ENCODE peak calls at places on chromosomes 2 and 18, in seven cellular contexts. Q is upper lobe of left lung, G is HCT116, M is transverse colon, C is prostate gland, L is Panc1, Y is spleen. S is an unnamed sample. For H3K27me3, the result is how much of the 10 kb centered on the place peaks cover.

GRCh38 chr2:107669335-107669734 is 157.4 kb upstream of the RGPD4 start:
- DNase-seq in Q (no peak), G (no peak), M (no peak), C (no peak), L (no peak), Y (no peak), S (no peak)

GRCh38 chr18:13202571-13202970 is 16.0 kb upstream of the LDLRAD4 start:
- DNase-seq in Q (no peak), G (no peak), M (no peak), C (no peak), L (no peak), Y (no peak), S (no peak)

GRCh38 chr2:170530803-170531564 is 184.2 kb upstream of the SP5 start:
- DNase-seq in Q (peak), G (no peak), M (no peak), C (no peak), L (no peak), Y (no peak), S (no peak)

GRCh38 chr2:237998530-237998929 is 31.7 kb downstream of the UBE2F start:
- DNase-seq in Q (no peak), G (no peak), M (no peak), C (no peak), L (no peak), Y (no peak), S (no peak)

GRCh38 chr2:5788447-5788846 is 96.3 kb downstream of the SOX11 start:
- DNase-seq in Q (no peak), G (no peak), M (no peak), C (no peak), L (no peak), Y (no peak), S (no peak)

GRCh38 chr2:62029910-62030309 is 124.4 kb downstream of the COMMD1 start:
- DNase-seq in Q (no peak), G (no peak), M (no peak), C (no peak), L (no peak), Y (no peak), S (no peak)

GRCh38 chr2:6810961-6811360 is 54.7 kb downstream of the CMPK2 start:
- DNase-seq in Q (no peak), G (no peak), M (no peak), C (no peak), L (no peak), Y (no peak), S (no peak)

GRCh38 chr2:180927030-180927686 is 53.2 kb upstream of the UBE2E3 start:
- DNase-seq in Q (no peak), G (no peak), M (no peak), C (no peak), L (no peak), Y (no peak), S (no peak)

GRCh38 chr2:126886201-126886905 is 12.3 kb upstream of the TEX51 start:
- DNase-seq in Q (peak), G (peak), M (peak), C (no peak), L (peak), Y (peak), S (no peak)

GRCh38 chr2:111715987-111716900 is 167.7 kb downstream of the ANAPC1 start:
- DNase-seq in Q (no peak), G (no peak), M (no peak), C (no peak), L (no peak), Y (peak), S (peak)

GRCh38 chr18:60295776-60296175 is 76.8 kb downstream of the MC4R start:
- DNase-seq in Q (peak), G (no peak), M (no peak), C (no peak), L (no peak), Y (no peak), S (no peak)

GRCh38 chr2:131058905-131059304 is 34.4 kb downstream of the FAM168B start:
- DNase-seq in Q (no peak), G (no peak), M (no peak), C (no peak), L (no peak), Y (no peak), S (no peak)

GRCh38 chr2:224561234-224562005 is 23.7 kb downstream of the CUL3 start:
- DNase-seq in Q (no peak), G (no peak), M (no peak), C (no peak), L (no peak), Y (no peak), S (no peak)

GRCh38 chr18:23340661-23341060 is 112.4 kb upstream of the RIOK3 start:
- DNase-seq in Q (no peak), G (no peak), M (no peak), C (no peak), L (no peak), Y (no peak), S (no peak)

DNA sequence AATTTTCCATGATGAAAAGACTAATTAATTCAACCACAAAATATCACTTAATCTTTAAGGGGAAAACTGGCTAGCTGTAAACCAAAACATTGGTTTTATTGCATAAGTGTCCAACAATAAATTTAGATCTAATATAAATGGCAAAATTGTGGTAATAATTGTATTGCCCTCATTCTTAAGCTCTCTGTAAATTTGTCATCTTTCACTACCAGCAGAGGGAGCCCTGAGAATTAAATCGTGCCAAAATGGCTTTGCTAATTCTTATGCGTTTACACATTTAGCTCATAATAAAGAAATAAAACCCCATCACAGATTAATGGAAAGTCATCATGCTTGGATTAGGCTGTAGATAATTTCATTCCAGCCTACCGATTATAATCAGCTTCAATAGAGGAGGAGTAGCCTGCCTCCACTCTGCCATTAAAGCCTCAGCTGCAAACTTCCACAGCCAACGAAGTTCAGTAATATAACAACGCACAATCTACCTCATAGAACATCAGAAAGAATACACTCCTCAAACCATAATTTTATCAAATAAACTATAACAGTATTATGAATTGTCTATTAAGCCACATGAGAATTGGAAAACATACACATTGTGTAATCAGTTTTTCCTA is 70.0 kb upstream of the ATP5MC3 start:
- DNase-seq in Q (no peak), G (peak), M (no peak), C (no peak), L (peak), Y (no peak), S (no peak)
- H3K27me3 ChIP-seq in Q (under half), G (under half), M (under half), C (under half), L (under half), Y (under half), S (under half)

DNA sequence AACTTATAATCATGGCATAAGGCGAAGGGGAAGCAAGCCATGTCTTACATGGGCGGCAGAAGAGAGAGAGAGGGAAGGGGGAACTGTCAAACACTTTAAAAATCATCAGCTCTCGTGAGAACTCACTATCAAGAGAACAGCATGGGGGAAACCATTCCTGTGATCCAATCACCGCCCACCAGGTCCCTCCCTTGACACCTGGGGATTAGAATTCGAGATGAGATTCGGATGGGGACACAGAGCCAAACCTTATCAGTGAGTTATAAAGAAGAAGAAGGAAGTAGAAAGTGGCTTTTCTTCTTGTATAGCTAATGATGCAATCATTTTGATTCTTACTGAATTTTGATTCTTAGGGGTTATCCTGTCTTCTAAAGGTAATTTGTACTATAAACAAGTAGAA is 51.4 kb downstream of the SMCHD1 start:
- DNase-seq in Q (no peak), G (no peak), M (no peak), C (no peak), L (no peak), Y (no peak), S (no peak)
- TF ChIP-seq POLR2AphosphoS5 in Q (no peak), G (no peak), M (no peak), C (no peak), L (no peak), Y (peak), S (no peak)

GRCh38 chr18:79439201-79440023 is 43.7 kb downstream of the NFATC1 start:
- DNase-seq in Q (no peak), G (no peak), M (no peak), C (peak), L (no peak), Y (no peak), S (no peak)
- H3K27me3 ChIP-seq in Q (under half), G (under half), M (under half), C (under half), L (under half), Y (under half), S (under half)

DNA sequence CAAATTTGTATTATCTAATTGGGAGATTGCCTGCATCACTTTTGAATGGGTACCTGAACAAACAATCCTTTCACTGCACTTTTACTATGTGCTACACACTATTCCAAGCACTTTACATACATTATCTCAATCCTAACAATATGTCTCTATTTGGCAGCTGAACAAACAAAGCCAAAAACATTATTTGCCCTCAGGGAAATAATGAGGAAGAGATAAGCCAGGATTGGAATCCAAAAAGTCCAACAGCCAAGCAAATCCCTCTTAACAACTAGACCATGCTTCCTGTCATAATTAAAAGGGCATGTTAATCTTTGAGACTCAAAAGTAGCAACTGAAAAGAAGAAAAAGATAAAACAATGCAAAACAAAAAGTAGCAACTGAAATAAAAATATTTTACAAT is 32.1 kb downstream of the RPRD1A start:
- DNase-seq in Q (no peak), G (no peak), M (no peak), C (no peak), L (no peak), Y (no peak), S (no peak)
- TF ChIP-seq POLR2AphosphoS5 in Q (no peak), G (no peak), M (no peak), C (no peak), L (no peak), Y (no peak), S (no peak)

DNA sequence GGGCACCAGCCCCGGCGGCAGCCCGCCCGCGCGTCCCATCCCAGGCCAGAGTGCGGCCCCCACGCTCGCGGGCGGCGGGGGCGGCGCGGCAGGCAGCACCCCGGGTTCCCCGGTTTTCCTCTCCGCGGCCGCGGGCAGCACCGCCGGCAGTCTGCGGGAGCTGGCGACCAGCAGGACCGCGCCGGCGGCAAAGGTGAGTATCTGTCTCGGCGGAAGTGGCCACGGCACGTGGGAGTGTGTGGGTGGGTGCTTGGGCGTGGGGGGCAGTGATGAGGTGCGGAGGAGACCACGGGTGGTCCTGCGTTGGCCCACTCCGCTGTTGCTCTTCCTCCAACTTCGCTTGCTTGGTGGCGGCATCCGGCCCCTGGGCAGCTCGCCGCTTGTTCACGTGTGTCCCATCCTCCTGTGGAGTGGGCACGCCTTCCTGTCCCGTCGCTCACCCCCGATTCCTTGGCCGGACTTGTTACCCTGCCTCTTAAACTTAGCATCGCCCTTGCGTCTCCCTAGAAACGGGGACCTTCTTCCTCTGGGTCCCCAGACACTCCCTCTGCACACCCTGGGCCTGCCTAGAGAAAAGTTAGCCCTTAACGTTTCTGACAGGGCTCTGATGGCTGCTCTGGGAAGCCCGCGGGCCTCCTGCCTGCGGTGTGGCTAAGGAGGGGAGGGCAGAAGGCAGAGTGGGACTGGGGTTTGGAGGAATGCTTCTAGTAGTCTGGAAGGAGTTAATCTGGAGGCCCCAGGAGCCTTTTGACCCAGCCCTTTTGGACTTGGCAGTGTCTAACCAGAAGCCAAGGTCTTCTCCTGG is 1.1 kb downstream of the SH3RF3 start:
- DNase-seq in Q (no peak), G (no peak), M (peak), C (no peak), L (no peak), Y (peak), S (no peak)
- H3K27me3 ChIP-seq in Q (under half), G (under half), M (under half), C (under half), L (under half), Y (under half), S (under half)

GRCh38 chr2:54638774-54639187 is 84.7 kb upstream of the EML6 start:
- DNase-seq in Q (no peak), G (no peak), M (no peak), C (no peak), L (no peak), Y (no peak), S (no peak)
- TF ChIP-seq POLR2AphosphoS5 in Q (no peak), G (no peak), M (no peak), C (no peak), L (no peak), Y (no peak), S (no peak)

GRCh38 chr2:104868081-104868806 is 14.3 kb downstream of the POU3F3 start:
- DNase-seq in Q (no peak), G (no peak), M (no peak), C (no peak), L (no peak), Y (no peak), S (no peak)
- H3K27me3 ChIP-seq in Q (under half), G (under half), M (half or more), C (under half), L (under half), Y (half or more), S (half or more)

GRCh38 chr2:67342394-67342793 is 54.7 kb upstream of the ETAA1 start:
- DNase-seq in Q (no peak), G (no peak), M (no peak), C (no peak), L (no peak), Y (no peak), S (no peak)
- TF ChIP-seq POLR2AphosphoS5 in Q (no peak), G (no peak), M (no peak), C (no peak), L (no peak), Y (no peak), S (no peak)

GRCh38 chr18:48408727-48409590 is at the start of gene ZBTB7C:
- DNase-seq in Q (peak), G (no peak), M (peak), C (no peak), L (no peak), Y (peak), S (no peak)
- H3K27me3 ChIP-seq in Q (under half), G (under half), M (half or more), C (under half), L (under half), Y (under half), S (under half)

GRCh38 chr18:30113454-30113853 is 929.1 kb downstream of the DSC3 start:
- DNase-seq in Q (no peak), G (no peak), M (no peak), C (no peak), L (no peak), Y (no peak), S (no peak)
- TF ChIP-seq POLR2AphosphoS5 in Q (no peak), G (no peak), M (no peak), C (no peak), L (no peak), Y (no peak), S (no peak)

S was measured in esophagus muscularis mucosa.